ENCODE peak calls at places on chromosomes 2 and 18, in five cellular contexts. J is mammary epithelial cell, H is K562, U is cardiac muscle cell, S is adrenal gland. X is an unnamed sample.

GRCh38 chr18:317618-318017 is 49.8 kb upstream of the THOC1 start:
- DNase-seq in U (no peak), H (no peak), S (no peak), J (no peak), X (no peak)

GRCh38 chr2:193990868-193991267 is 1666.2 kb upstream of the SLC39A10 start:
- DNase-seq in U (no peak), S (no peak), J (no peak), H (no peak), X (no peak)

GRCh38 chr2:10303174-10303633 is 500 bp downstream of the HPCAL1 start:
- DNase-seq in U (no peak), S (peak; percentile 43), H (no peak), J (peak; percentile 39), X (no peak)

GRCh38 chr2:6828299-6828584 is 37.5 kb downstream of the CMPK2 start:
- DNase-seq in U (no peak), H (peak; percentile 17), J (no peak), S (no peak), X (no peak)

GRCh38 chr2:55954306-55955035 is 30.9 kb upstream of the EFEMP1 start:
- DNase-seq in J (no peak), U (no peak), H (no peak), S (no peak), X (no peak)

GRCh38 chr2:146317959-146318358 is 1526.9 kb upstream of the ACVR2A start:
- DNase-seq in U (no peak), H (no peak), S (no peak), J (peak; percentile 54), X (peak; percentile 14)

GRCh38 chr18:38930881-38931753 is 1365.5 kb upstream of the CELF4 start:
- DNase-seq in S (no peak), H (no peak), U (no peak), J (no peak), X (no peak)

GRCh38 chr2:142907653-142908052 is 30.2 kb downstream of the KYNU start:
- DNase-seq in U (no peak), S (no peak), J (peak; percentile 5), H (no peak), X (no peak)

GRCh38 chr18:6557052-6557451 is 142.3 kb upstream of the L3MBTL4 start:
- DNase-seq in H (peak; percentile 9), S (no peak), J (no peak), U (peak; percentile 96), X (no peak)

GRCh38 chr2:215808996-215809395 is 204.4 kb downstream of the MREG start:
- DNase-seq in J (no peak), S (no peak), U (no peak), H (no peak), X (no peak)

GRCh38 chr2:58427572-58428285 is 186.6 kb upstream of the FANCL start:
- DNase-seq in H (peak; percentile 10), J (peak; percentile 18), S (peak; percentile 60), U (peak; percentile 78), X (peak; percentile 47)

GRCh38 chr18:58761970-58762780 is 90.9 kb downstream of the MALT1 start:
- DNase-seq in S (no peak), H (no peak), J (no peak), U (no peak), X (no peak)

GRCh38 chr18:41593276-41593675 is 361.8 kb upstream of the PIK3C3 start:
- DNase-seq in S (no peak), U (no peak), J (no peak), H (no peak), X (no peak)

GRCh38 chr2:43217228-43218220 is 8.9 kb downstream of the ZFP36L2 start:
- DNase-seq in S (peak; percentile 13), H (no peak), J (no peak), U (peak; percentile 90), X (no peak)

GRCh38 chr2:8643238-8643995 is 38.4 kb upstream of the ID2 start:
- DNase-seq in S (no peak), H (no peak), J (no peak), U (no peak), X (no peak)

GRCh38 chr2:158667969-158668368 is 127.1 kb upstream of the DAPL1 start:
- DNase-seq in S (no peak), H (no peak), J (no peak), U (no peak), X (no peak)

GRCh38 chr2:110116033-110116710 is 550 bp upstream of the MALL start:
- DNase-seq in S (peak; percentile 51), U (peak; percentile 51), H (peak; percentile 3), J (no peak), X (no peak)

GRCh38 chr18:79982736-79983135 is 5.6 kb downstream of the TXNL4A start:
- DNase-seq in J (no peak), U (no peak), S (no peak), H (peak; percentile 54), X (no peak)

GRCh38 chr2:37579314-37579713 is 92.1 kb downstream of the CDC42EP3 start:
- DNase-seq in H (no peak), U (no peak), J (no peak), S (no peak), X (no peak)

GRCh38 chr2:75089471-75089870 is 109.8 kb downstream of the TACR1 start:
- DNase-seq in H (no peak), J (no peak), S (no peak), U (no peak), X (no peak)

GRCh38 chr18:62325806-62326645 is 916 bp downstream of the TNFRSF11A start:
- DNase-seq in H (no peak), J (peak; percentile 17), S (no peak), U (peak; percentile 52), X (no peak)

GRCh38 chr2:201084863-201085262 is 13.1 kb downstream of the NDUFB3 start:
- DNase-seq in S (no peak), H (no peak), J (no peak), U (no peak), X (no peak)

GRCh38 chr2:45708501-45708900 is 57.0 kb downstream of the PRKCE start:
- DNase-seq in U (no peak), J (no peak), S (no peak), H (no peak), X (no peak)

GRCh38 chr2:8756230-8756629 is 74.4 kb downstream of the ID2 start:
- DNase-seq in U (no peak), H (no peak), S (no peak), J (no peak), X (no peak)

GRCh38 chr2:158357699-158358098 is 98.9 kb downstream of the CCDC148 start:
- DNase-seq in S (no peak), U (no peak), J (no peak), H (no peak), X (no peak)

GRCh38 chr2:63872571-63873328 is 31.1 kb downstream of the UGP2 start:
- DNase-seq in S (no peak), H (no peak), U (peak; percentile 48), J (no peak), X (no peak)
- H3K36me3 ChIP-seq in S (no peaks in the 10 kb centered on the region), H (peaks cover 25% of the 10 kb centered on the region), U (peaks cover 4% of the 10 kb centered on the region), J (peaks cover 3% of the 10 kb centered on the region), X (peaks cover 60% of the 10 kb centered on the region)

GRCh38 chr2:54329482-54330225 is 73.6 kb upstream of the TSPYL6 start:
- DNase-seq in J (peak; percentile 23), U (no peak), H (no peak), S (no peak), X (no peak)
- H3K4me3 ChIP-seq in J (peak overlapping the region; percentile 62), U (peak overlapping the region; percentile 37), H (no peak overlapping the region), S (no peak overlapping the region), X (peak overlapping the region; percentile 45)

GRCh38 chr2:238450440-238450861 is 23.7 kb downstream of the ASB1 start:
- DNase-seq in S (no peak), H (no peak), J (no peak), U (no peak), X (no peak)
- H3K36me3 ChIP-seq in S (no peaks in the 10 kb centered on the region), H (peaks cover 73% of the 10 kb centered on the region), J (peaks cover 27% of the 10 kb centered on the region), U (peaks cover 24% of the 10 kb centered on the region), X (peaks cover 77% of the 10 kb centered on the region)

GRCh38 chr18:48931680-48932461 is 18.9 kb downstream of the SMAD7 start:
- DNase-seq in J (no peak), S (no peak), U (no peak), H (peak; percentile 49), X (peak; percentile 9)

GRCh38 chr18:48932462-48932818 is 18.3 kb downstream of the SMAD7 start:
- DNase-seq in S (no peak), H (no peak), J (no peak), U (no peak), X (no peak)

GRCh38 chr18:48929951-48930713 is 20.6 kb downstream of the SMAD7 start:
- DNase-seq in U (peak; percentile 68), J (no peak), H (no peak), S (peak; percentile 46), X (peak; percentile 80)

GRCh38 chr18:48929212-48929612 is 21.6 kb downstream of the SMAD7 start:
- DNase-seq in H (no peak), J (peak; percentile 40), U (no peak), S (no peak), X (no peak)

GRCh38 chr18:48930926-48931325 is 19.8 kb downstream of the SMAD7 start:
- DNase-seq in S (no peak), H (no peak), U (no peak), J (no peak), X (no peak)
- H3K4me3 ChIP-seq in S (no peak overlapping the region), H (no peak overlapping the region), U (no peak overlapping the region), J (no peak overlapping the region), X (no peak overlapping the region)

GRCh38 chr2:64115808-64116598 is 28.2 kb downstream of the PELI1 start:
- DNase-seq in H (no peak), U (no peak), J (no peak), S (no peak), X (no peak)

GRCh38 chr2:64111426-64111825 is 32.8 kb downstream of the PELI1 start:
- DNase-seq in H (no peak), S (no peak), U (no peak), J (no peak), X (no peak)

GRCh38 chr2:64112016-64112415 is 32.2 kb downstream of the PELI1 start:
- DNase-seq in S (no peak), U (no peak), H (no peak), J (no peak), X (no peak)

GRCh38 chr2:64114912-64115277 is 29.3 kb downstream of the PELI1 start:
- DNase-seq in U (no peak), H (no peak), S (no peak), J (no peak), X (no peak)

GRCh38 chr2:64114063-64114911 is 29.9 kb downstream of the PELI1 start:
- DNase-seq in S (no peak), J (peak; percentile 86), H (no peak), U (no peak), X (peak; percentile 59)
- H3K36me3 ChIP-seq in S (no peaks in the 10 kb centered on the region), J (peaks cover 2% of the 10 kb centered on the region), H (no peaks in the 10 kb centered on the region), U (no peaks in the 10 kb centered on the region), X (no peaks in the 10 kb centered on the region)

GRCh38 chr18:34495434-34495833 is 214.7 kb upstream of the DTNA start:
- DNase-seq in U (no peak), H (no peak), S (no peak), J (no peak), X (no peak)
- H3K4me3 ChIP-seq in U (no peak overlapping the region), H (no peak overlapping the region), S (no peak overlapping the region), J (no peak overlapping the region), X (no peak overlapping the region)